ENCODE peak calls at places on chromosome 1, in six cellular contexts. F, A, H, Y, I and Q are unnamed samples.

GRCh38 chr1:72526926-72527325 is 244.6 kb upstream of the NEGR1 start:
- DNase-seq in I (no peak), Y (no peak), A (no peak), F (no peak), H (no peak), Q (no peak)

GRCh38 chr1:155273134-155273982 is at the start of gene CLK2:
- DNase-seq in H (peak), I (peak), A (peak), Y (peak), F (peak), Q (peak)

GRCh38 chr1:203682401-203683383 is 56.1 kb downstream of the ATP2B4 start:
- DNase-seq in H (no peak), Y (no peak), F (no peak), I (peak), A (no peak), Q (peak)

GRCh38 chr1:179883739-179884138 is 1.7 kb downstream of the TOR1AIP1 start:
- DNase-seq in A (no peak), Y (peak), H (no peak), I (peak), F (no peak), Q (peak)

GRCh38 chr1:6634278-6635052 is 9.8 kb downstream of the THAP3 start:
- DNase-seq in I (peak), Y (no peak), H (peak), F (peak), A (peak), Q (no peak)

GRCh38 chr1:201504179-201504631 is 2.7 kb downstream of the CSRP1 start:
- DNase-seq in I (no peak), Y (no peak), F (no peak), H (no peak), A (no peak), Q (no peak)

GRCh38 chr1:203607169-203607873 is 19.3 kb upstream of the ATP2B4 start:
- DNase-seq in Y (peak), H (peak), A (peak), I (peak), F (no peak), Q (peak)

GRCh38 chr1:24857528-24858133 is 72.4 kb downstream of the RUNX3 start:
- DNase-seq in A (no peak), F (no peak), H (no peak), I (no peak), Y (no peak), Q (no peak)

GRCh38 chr1:118899340-118899739 is 88.8 kb downstream of the TBX15 start:
- DNase-seq in F (no peak), H (no peak), Y (no peak), A (no peak), I (no peak), Q (no peak)

GRCh38 chr1:212721388-212722247 is 22.0 kb upstream of the BATF3 start:
- DNase-seq in F (no peak), A (no peak), Y (no peak), I (no peak), H (no peak), Q (no peak)

GRCh38 chr1:182206628-182207239 is 145.2 kb upstream of the ZNF648 start:
- DNase-seq in Y (no peak), H (no peak), I (no peak), A (no peak), F (no peak), Q (no peak)

GRCh38 chr1:204080163-204080903 is 7.4 kb downstream of the SOX13 start:
- DNase-seq in A (peak), Y (no peak), I (no peak), F (no peak), H (peak), Q (no peak)

GRCh38 chr1:84619383-84620093 is 45.3 kb upstream of the CTBS start:
- DNase-seq in F (peak), A (peak), Y (no peak), H (no peak), I (no peak), Q (no peak)

GRCh38 chr1:44808063-44808937 is at the start of gene BTBD19:
- DNase-seq in F (peak), I (peak), Y (no peak), A (peak), H (peak), Q (peak)

GRCh38 chr1:156077430-156077760 is 4.9 kb downstream of the MEX3A start:
- DNase-seq in I (no peak), F (no peak), Y (no peak), H (no peak), A (no peak), Q (no peak)

GRCh38 chr1:211376807-211377206 is 50.2 kb downstream of the TRAF5 start:
- DNase-seq in I (no peak), Y (no peak), A (no peak), F (no peak), H (no peak), Q (no peak)

GRCh38 chr1:29569971-29570634 is 333.8 kb downstream of the PTPRU start:
- DNase-seq in I (no peak), Y (no peak), F (no peak), A (no peak), H (no peak), Q (no peak)

GRCh38 chr1:22611530-22611947 is 24.9 kb upstream of the C1QA start:
- DNase-seq in F (no peak), I (no peak), Y (no peak), A (no peak), H (no peak), Q (no peak)

GRCh38 chr1:152873495-152873894 is 4.6 kb upstream of the SMCP start:
- DNase-seq in H (no peak), I (no peak), Y (no peak), F (no peak), A (no peak), Q (no peak)

GRCh38 chr1:224851850-224852261 is 77.6 kb upstream of the DNAH14 start:
- DNase-seq in H (no peak), F (no peak), A (no peak), I (no peak), Y (no peak), Q (no peak)

GRCh38 chr1:24253569-24253968 is 65.6 kb upstream of the GRHL3 start:
- DNase-seq in F (no peak), Y (no peak), H (no peak), A (no peak), I (no peak), Q (no peak)

GRCh38 chr1:58157281-58157680 is 389.2 kb downstream of the OMA1 start:
- DNase-seq in H (no peak), A (no peak), F (no peak), I (no peak), Y (no peak), Q (no peak)

GRCh38 chr1:156238248-156238647 is 3.7 kb upstream of the BGLAP start:
- DNase-seq in F (no peak), Y (no peak), H (no peak), I (no peak), A (no peak), Q (no peak)